ENCODE peak calls at places on chromosomes 16 and 17, in eight cellular contexts. U, B, S, I, Q, P, T and K are unnamed samples.

GRCh38 chr17:45248132-45248936 is 13.6 kb downstream of the SPATA32 start:
- DNase-seq in I (no peak), U (peak), S (peak), Q (peak), T (peak), B (no peak), P (no peak), K (peak)

GRCh38 chr16:25235991-25236390 is 19.2 kb downstream of the AQP8 start:
- DNase-seq in B (no peak), I (peak), T (no peak), U (no peak), S (no peak), Q (no peak), P (no peak), K (no peak)

GRCh38 chr16:48622456-48623303 is 12.7 kb upstream of the N4BP1 start:
- DNase-seq in T (no peak), Q (peak), B (no peak), I (no peak), S (no peak), P (peak), U (no peak), K (no peak)

GRCh38 chr17:63497708-63498483 is 21.0 kb downstream of the ACE start:
- DNase-seq in T (no peak), I (no peak), S (peak), P (peak), Q (no peak), B (no peak), U (no peak), K (no peak)

GRCh38 chr16:57956924-57957323 is 14.0 kb downstream of the CNGB1 start:
- DNase-seq in P (no peak), Q (no peak), U (no peak), B (no peak), S (no peak), I (no peak), T (no peak), K (no peak)

GRCh38 chr16:85567101-85567866 is 45.8 kb upstream of the GSE1 start:
- DNase-seq in S (peak), P (no peak), Q (no peak), B (no peak), U (no peak), I (no peak), T (no peak), K (no peak)

GRCh38 chr16:84505249-84506156 is 1.0 kb upstream of the MEAK7 start:
- DNase-seq in S (no peak), I (no peak), T (no peak), U (no peak), B (no peak), P (no peak), Q (peak), K (no peak)

GRCh38 chr17:81251091-81251942 is 12.2 kb downstream of the NDUFAF8 start:
- DNase-seq in U (no peak), T (no peak), B (no peak), P (no peak), Q (no peak), I (no peak), S (peak), K (no peak)

GRCh38 chr16:51607202-51607756 is 456.2 kb upstream of the SALL1 start:
- DNase-seq in Q (no peak), I (peak), P (no peak), B (no peak), S (peak), U (no peak), T (no peak), K (no peak)

GRCh38 chr17:34822007-34822737 is 139.1 kb downstream of the CCT6B start:
- DNase-seq in B (no peak), Q (no peak), T (no peak), I (no peak), P (no peak), S (peak), U (no peak), K (no peak)

GRCh38 chr17:44110823-44111633 is 12.4 kb downstream of the HDAC5 start:
- DNase-seq in Q (peak), T (peak), U (no peak), B (peak), I (peak), S (peak), P (peak), K (no peak)

GRCh38 chr16:70660672-70661350 is 14.5 kb downstream of the IL34 start:
- DNase-seq in I (peak), Q (no peak), P (no peak), T (no peak), U (no peak), S (no peak), B (no peak), K (no peak)

GRCh38 chr17:75241996-75242460 is 19.4 kb downstream of the GGA3 start:
- DNase-seq in U (no peak), Q (no peak), I (peak), T (no peak), P (no peak), S (no peak), B (peak), K (no peak)

GRCh38 chr17:17666111-17666714 is 15.0 kb upstream of the RAI1 start:
- DNase-seq in B (peak), U (no peak), P (no peak), Q (no peak), S (no peak), I (peak), T (no peak), K (no peak)

GRCh38 chr17:17693955-17694228 is 12.6 kb downstream of the RAI1 start:
- DNase-seq in B (no peak), U (no peak), Q (no peak), I (no peak), S (peak), P (no peak), T (no peak), K (no peak)

GRCh38 chr16:80899804-80900592 is 95.6 kb upstream of the CDYL2 start:
- DNase-seq in T (no peak), P (no peak), Q (no peak), I (peak), S (peak), U (no peak), B (peak), K (no peak)

GRCh38 chr16:53093162-53093744 is 38.5 kb downstream of the CHD9 start:
- DNase-seq in I (no peak), B (no peak), Q (no peak), S (peak), U (no peak), P (no peak), T (no peak), K (no peak)

GRCh38 chr16:66904428-66904845 is 14.2 kb downstream of the CDH16 start:
- DNase-seq in U (no peak), I (no peak), B (no peak), T (no peak), Q (no peak), P (no peak), S (no peak), K (no peak)

GRCh38 chr16:77298638-77299360 is 99.6 kb downstream of the SYCE1L start:
- DNase-seq in I (peak), B (peak), Q (no peak), S (no peak), U (no peak), P (peak), T (no peak), K (no peak)

GRCh38 chr17:28878981-28879380 is 18.6 kb downstream of the FLOT2 start:
- DNase-seq in P (no peak), U (no peak), B (peak), Q (no peak), I (peak), T (no peak), S (peak), K (no peak)

GRCh38 chr17:57987582-57988300 is at the start of gene VEZF1:
- DNase-seq in B (peak), T (peak), U (no peak), S (peak), P (peak), Q (peak), I (peak), K (peak)

GRCh38 chr17:80504671-80505413 is 28.4 kb upstream of the NPTX1 start:
- DNase-seq in I (peak), U (no peak), S (no peak), T (no peak), P (peak), Q (no peak), B (no peak), K (no peak)

GRCh38 chr17:7716901-7717755 is at the start of gene DNAH2:
- DNase-seq in B (peak), Q (no peak), S (peak), T (peak), U (no peak), P (peak), I (peak), K (no peak)

GRCh38 chr17:65340401-65340800 is 203.2 kb downstream of the RGS9 start:
- DNase-seq in I (no peak), U (no peak), S (no peak), B (no peak), Q (no peak), T (no peak), P (no peak), K (no peak)

GRCh38 chr17:4327638-4328037 is 38.8 kb downstream of the UBE2G1 start:
- DNase-seq in S (no peak), U (no peak), T (no peak), I (peak), B (peak), Q (no peak), P (peak), K (no peak)

GRCh38 chr17:74049167-74049797 is 154.2 kb upstream of the RPL38 start:
- DNase-seq in S (no peak), T (no peak), Q (no peak), I (no peak), B (no peak), U (no peak), P (no peak), K (no peak)

GRCh38 chr16:85562102-85562786 is 50.9 kb upstream of the GSE1 start:
- DNase-seq in U (no peak), T (no peak), P (no peak), I (no peak), S (no peak), B (no peak), Q (no peak), K (no peak)

GRCh38 chr17:6948562-6948961 is 47.3 kb upstream of the ALOX12 start:
- DNase-seq in T (no peak), U (no peak), S (no peak), Q (no peak), I (no peak), P (no peak), B (no peak), K (no peak)

GRCh38 chr17:50947844-50948514 is 81.8 kb upstream of the TOB1 start:
- DNase-seq in Q (peak), S (peak), P (no peak), U (no peak), T (no peak), B (no peak), I (no peak), K (no peak)

GRCh38 chr17:35438433-35438832 is 6.1 kb upstream of the SLFN12 start:
- DNase-seq in U (no peak), B (no peak), P (no peak), S (no peak), I (no peak), Q (no peak), T (no peak), K (no peak)

GRCh38 chr16:27426423-27427408 is 24.7 kb downstream of the IL21R start:
- DNase-seq in B (peak), U (peak), S (peak), Q (peak), I (peak), P (peak), T (peak), K (peak)